ENCODE peak calls at places on chromosomes 4 and X, in eight cellular contexts. One of them, this sample, is unnamed.

GRCh38 chrX:48467331-48467761 is 2.7 kb downstream of the SLC38A5 start:
- DNase-seq in psoas muscle: no peak
- DNase-seq in upper lobe of right lung: no peak
- DNase-seq in fibroblast of mammary gland: no peak
- DNase-seq in choroid plexus epithelial cell: no peak
- DNase-seq in astrocyte of the cerebellum: no peak
- DNase-seq in RWPE1: no peak
- DNase-seq in GM20000: no peak
- DNase-seq in this sample: no peak

GRCh38 chr4:140094701-140095420 is 59.1 kb downstream of the MAML3 start:
- DNase-seq in GM20000: no peak
- DNase-seq in psoas muscle: peak; percentile 61
- DNase-seq in RWPE1: no peak
- DNase-seq in fibroblast of mammary gland: no peak
- DNase-seq in astrocyte of the cerebellum: no peak
- DNase-seq in upper lobe of right lung: peak; percentile 85
- DNase-seq in choroid plexus epithelial cell: no peak
- DNase-seq in this sample: peak; percentile 27

GRCh38 chr4:32768664-32769389 is 2048.7 kb downstream of the PCDH7 start:
- DNase-seq in upper lobe of right lung: no peak
- DNase-seq in fibroblast of mammary gland: no peak
- DNase-seq in RWPE1: no peak
- DNase-seq in choroid plexus epithelial cell: no peak
- DNase-seq in astrocyte of the cerebellum: no peak
- DNase-seq in GM20000: no peak
- DNase-seq in psoas muscle: no peak
- DNase-seq in this sample: no peak

GRCh38 chr4:38243385-38244053 is 283.3 kb downstream of the PTTG2 start:
- DNase-seq in astrocyte of the cerebellum: no peak
- DNase-seq in GM20000: no peak
- DNase-seq in fibroblast of mammary gland: no peak
- DNase-seq in upper lobe of right lung: no peak
- DNase-seq in RWPE1: no peak
- DNase-seq in psoas muscle: no peak
- DNase-seq in choroid plexus epithelial cell: peak; percentile 26
- DNase-seq in this sample: no peak

GRCh38 chrX:134794692-134795091 is 136.4 kb upstream of the PLAC1 start:
- DNase-seq in psoas muscle: no peak
- DNase-seq in astrocyte of the cerebellum: no peak
- DNase-seq in GM20000: no peak
- DNase-seq in fibroblast of mammary gland: peak; percentile 24
- DNase-seq in RWPE1: no peak
- DNase-seq in upper lobe of right lung: no peak
- DNase-seq in choroid plexus epithelial cell: no peak
- DNase-seq in this sample: no peak

GRCh38 chr4:99135541-99136173 is 8.4 kb downstream of the ADH4 start:
- DNase-seq in GM20000: no peak
- DNase-seq in astrocyte of the cerebellum: no peak
- DNase-seq in psoas muscle: no peak
- DNase-seq in RWPE1: no peak
- DNase-seq in fibroblast of mammary gland: no peak
- DNase-seq in choroid plexus epithelial cell: no peak
- DNase-seq in upper lobe of right lung: no peak
- DNase-seq in this sample: no peak

GRCh38 chr4:142353149-142353738 is 492.9 kb downstream of the INPP4B start:
- DNase-seq in astrocyte of the cerebellum: peak; percentile 72
- DNase-seq in RWPE1: peak; percentile 36
- DNase-seq in psoas muscle: no peak
- DNase-seq in choroid plexus epithelial cell: peak; percentile 86
- DNase-seq in GM20000: peak; percentile 6
- DNase-seq in upper lobe of right lung: no peak
- DNase-seq in fibroblast of mammary gland: peak; percentile 83
- DNase-seq in this sample: no peak

GRCh38 chrX:47661539-47661938 is 2.6 kb upstream of the UXT start:
- DNase-seq in RWPE1: no peak
- DNase-seq in psoas muscle: no peak
- DNase-seq in GM20000: no peak
- DNase-seq in choroid plexus epithelial cell: no peak
- DNase-seq in fibroblast of mammary gland: no peak
- DNase-seq in upper lobe of right lung: no peak
- DNase-seq in astrocyte of the cerebellum: no peak
- DNase-seq in this sample: no peak

GRCh38 chr4:153447175-153447887 is 18.8 kb upstream of the TMEM131L start:
- DNase-seq in choroid plexus epithelial cell: peak; percentile 92
- DNase-seq in GM20000: no peak
- DNase-seq in RWPE1: no peak
- DNase-seq in astrocyte of the cerebellum: no peak
- DNase-seq in upper lobe of right lung: no peak
- DNase-seq in fibroblast of mammary gland: peak; percentile 87
- DNase-seq in psoas muscle: no peak
- DNase-seq in this sample: no peak

GRCh38 chrX:15413101-15413500 is 28.9 kb upstream of the VEGFD start:
- DNase-seq in RWPE1: no peak
- DNase-seq in psoas muscle: no peak
- DNase-seq in upper lobe of right lung: no peak
- DNase-seq in GM20000: no peak
- DNase-seq in astrocyte of the cerebellum: no peak
- DNase-seq in choroid plexus epithelial cell: no peak
- DNase-seq in fibroblast of mammary gland: no peak
- DNase-seq in this sample: no peak
- TF ChIP-seq CTCF in RWPE1: no peak
- TF ChIP-seq CTCF in psoas muscle: no peak
- TF ChIP-seq CTCF in upper lobe of right lung: no peak
- TF ChIP-seq CTCF in GM20000: no peak
- TF ChIP-seq CTCF in astrocyte of the cerebellum: no peak
- TF ChIP-seq CTCF in choroid plexus epithelial cell: no peak
- TF ChIP-seq CTCF in fibroblast of mammary gland: no peak
- TF ChIP-seq CTCF in this sample: no peak

GRCh38 chr4:10105920-10106319 is 10.7 kb downstream of the WDR1 start:
- DNase-seq in astrocyte of the cerebellum: no peak
- DNase-seq in psoas muscle: no peak
- DNase-seq in choroid plexus epithelial cell: no peak
- DNase-seq in fibroblast of mammary gland: no peak
- DNase-seq in upper lobe of right lung: no peak
- DNase-seq in RWPE1: no peak
- DNase-seq in GM20000: no peak
- DNase-seq in this sample: no peak
- TF ChIP-seq CTCF in astrocyte of the cerebellum: no peak
- TF ChIP-seq CTCF in psoas muscle: no peak
- TF ChIP-seq CTCF in choroid plexus epithelial cell: no peak
- TF ChIP-seq CTCF in fibroblast of mammary gland: no peak
- TF ChIP-seq CTCF in upper lobe of right lung: no peak
- TF ChIP-seq CTCF in RWPE1: no peak
- TF ChIP-seq CTCF in GM20000: no peak
- TF ChIP-seq CTCF in this sample: no peak

GRCh38 chr4:42636591-42636990 is 20.3 kb downstream of the ATP8A1 start:
- DNase-seq in psoas muscle: no peak
- DNase-seq in GM20000: no peak
- DNase-seq in RWPE1: no peak
- DNase-seq in fibroblast of mammary gland: no peak
- DNase-seq in astrocyte of the cerebellum: no peak
- DNase-seq in choroid plexus epithelial cell: no peak
- DNase-seq in upper lobe of right lung: no peak
- DNase-seq in this sample: no peak
- TF ChIP-seq CTCF in psoas muscle: no peak
- TF ChIP-seq CTCF in GM20000: no peak
- TF ChIP-seq CTCF in RWPE1: no peak
- TF ChIP-seq CTCF in fibroblast of mammary gland: no peak
- TF ChIP-seq CTCF in astrocyte of the cerebellum: no peak
- TF ChIP-seq CTCF in choroid plexus epithelial cell: no peak
- TF ChIP-seq CTCF in upper lobe of right lung: no peak
- TF ChIP-seq CTCF in this sample: no peak

GRCh38 chrX:15072880-15073279 is 197.0 kb downstream of the ASB9 start:
- DNase-seq in GM20000: peak; percentile 2
- DNase-seq in fibroblast of mammary gland: no peak
- DNase-seq in astrocyte of the cerebellum: no peak
- DNase-seq in psoas muscle: no peak
- DNase-seq in choroid plexus epithelial cell: no peak
- DNase-seq in RWPE1: no peak
- DNase-seq in upper lobe of right lung: no peak
- DNase-seq in this sample: no peak

GRCh38 chrX:15072259-15072658 is 197.6 kb downstream of the ASB9 start:
- DNase-seq in astrocyte of the cerebellum: no peak
- DNase-seq in fibroblast of mammary gland: no peak
- DNase-seq in choroid plexus epithelial cell: no peak
- DNase-seq in upper lobe of right lung: no peak
- DNase-seq in RWPE1: no peak
- DNase-seq in psoas muscle: no peak
- DNase-seq in GM20000: no peak
- DNase-seq in this sample: no peak

DNA sequence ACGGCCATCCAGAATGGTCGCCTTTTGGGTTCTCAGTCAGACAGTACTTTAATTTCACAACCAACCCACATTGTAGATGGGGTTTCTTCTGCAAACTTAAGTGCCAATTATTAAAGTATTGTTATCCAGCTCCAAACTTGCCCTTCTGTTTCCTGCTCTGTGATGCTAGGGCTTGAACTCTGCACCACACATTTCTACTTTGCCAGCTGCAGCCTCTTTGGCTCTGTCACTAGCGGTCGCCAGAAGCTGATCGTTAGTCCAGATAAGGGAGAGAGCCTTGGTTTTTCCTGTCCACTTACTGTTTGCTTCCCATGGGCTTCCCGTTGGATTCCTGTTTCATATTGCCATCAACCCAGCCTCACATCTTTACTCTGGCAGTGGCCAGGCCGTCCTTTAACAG is 196.6 kb downstream of the ASB9 start:
- DNase-seq in psoas muscle: no peak
- DNase-seq in astrocyte of the cerebellum: no peak
- DNase-seq in upper lobe of right lung: no peak
- DNase-seq in RWPE1: no peak
- DNase-seq in fibroblast of mammary gland: no peak
- DNase-seq in GM20000: no peak
- DNase-seq in choroid plexus epithelial cell: no peak
- DNase-seq in this sample: no peak
- TF ChIP-seq CTCF in psoas muscle: no peak
- TF ChIP-seq CTCF in astrocyte of the cerebellum: no peak
- TF ChIP-seq CTCF in upper lobe of right lung: no peak
- TF ChIP-seq CTCF in RWPE1: no peak
- TF ChIP-seq CTCF in fibroblast of mammary gland: no peak
- TF ChIP-seq CTCF in GM20000: no peak
- TF ChIP-seq CTCF in choroid plexus epithelial cell: no peak
- TF ChIP-seq CTCF in this sample: no peak

GRCh38 chr4:138891610-138892009 is 124.0 kb upstream of the NOCT start:
- DNase-seq in fibroblast of mammary gland: no peak
- DNase-seq in RWPE1: no peak
- DNase-seq in GM20000: no peak
- DNase-seq in astrocyte of the cerebellum: no peak
- DNase-seq in upper lobe of right lung: no peak
- DNase-seq in psoas muscle: no peak
- DNase-seq in choroid plexus epithelial cell: no peak
- DNase-seq in this sample: no peak
- TF ChIP-seq CTCF in fibroblast of mammary gland: no peak
- TF ChIP-seq CTCF in RWPE1: no peak
- TF ChIP-seq CTCF in GM20000: no peak
- TF ChIP-seq CTCF in astrocyte of the cerebellum: no peak
- TF ChIP-seq CTCF in upper lobe of right lung: no peak
- TF ChIP-seq CTCF in psoas muscle: no peak
- TF ChIP-seq CTCF in choroid plexus epithelial cell: no peak
- TF ChIP-seq CTCF in this sample: no peak

GRCh38 chrX:150205011-150205410 is 158.1 kb upstream of the MAMLD1 start:
- DNase-seq in fibroblast of mammary gland: peak; percentile 74
- DNase-seq in astrocyte of the cerebellum: no peak
- DNase-seq in choroid plexus epithelial cell: peak; percentile 81
- DNase-seq in psoas muscle: no peak
- DNase-seq in RWPE1: no peak
- DNase-seq in upper lobe of right lung: no peak
- DNase-seq in GM20000: no peak
- DNase-seq in this sample: no peak
- TF ChIP-seq CTCF in fibroblast of mammary gland: peak; percentile 4
- TF ChIP-seq CTCF in astrocyte of the cerebellum: no peak
- TF ChIP-seq CTCF in choroid plexus epithelial cell: peak; percentile 29
- TF ChIP-seq CTCF in psoas muscle: no peak
- TF ChIP-seq CTCF in RWPE1: no peak
- TF ChIP-seq CTCF in upper lobe of right lung: peak; percentile 5
- TF ChIP-seq CTCF in GM20000: no peak
- TF ChIP-seq CTCF in this sample: no peak

GRCh38 chrX:17359500-17359899 is 15.5 kb upstream of the NHS start:
- DNase-seq in GM20000: no peak
- DNase-seq in astrocyte of the cerebellum: peak; percentile 31
- DNase-seq in psoas muscle: no peak
- DNase-seq in upper lobe of right lung: no peak
- DNase-seq in RWPE1: no peak
- DNase-seq in choroid plexus epithelial cell: peak; percentile 3
- DNase-seq in fibroblast of mammary gland: peak; percentile 47
- DNase-seq in this sample: no peak

GRCh38 chrX:17355976-17356375 is 19.0 kb upstream of the NHS start:
- DNase-seq in RWPE1: no peak
- DNase-seq in astrocyte of the cerebellum: no peak
- DNase-seq in choroid plexus epithelial cell: no peak
- DNase-seq in psoas muscle: no peak
- DNase-seq in fibroblast of mammary gland: no peak
- DNase-seq in GM20000: no peak
- DNase-seq in upper lobe of right lung: no peak
- DNase-seq in this sample: no peak

DNA sequence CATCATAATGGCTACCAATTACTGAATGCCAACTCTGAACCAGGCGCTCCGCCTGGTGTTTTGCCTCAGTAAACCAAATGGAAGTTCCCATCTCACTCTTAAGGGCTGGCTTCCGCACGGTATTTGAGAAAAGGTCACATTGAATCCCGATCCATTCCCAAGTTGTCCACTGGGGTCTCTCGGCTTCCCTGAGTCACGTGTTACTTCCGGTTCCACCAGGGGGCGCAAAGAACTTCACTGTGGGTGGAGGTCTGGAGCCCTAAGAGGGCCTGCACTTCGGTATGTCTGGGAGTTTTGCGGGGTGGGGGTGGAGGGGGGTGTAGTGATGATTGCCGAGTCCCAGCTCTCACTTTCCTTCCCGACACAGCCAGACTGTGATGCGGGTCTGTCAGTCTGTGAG is 13.4 kb upstream of the NHS start:
- DNase-seq in GM20000: no peak
- DNase-seq in psoas muscle: no peak
- DNase-seq in choroid plexus epithelial cell: peak; percentile 2
- DNase-seq in upper lobe of right lung: no peak
- DNase-seq in RWPE1: no peak
- DNase-seq in fibroblast of mammary gland: peak; percentile 5
- DNase-seq in astrocyte of the cerebellum: no peak
- DNase-seq in this sample: no peak
- TF ChIP-seq CTCF in GM20000: no peak
- TF ChIP-seq CTCF in psoas muscle: no peak
- TF ChIP-seq CTCF in choroid plexus epithelial cell: peak; percentile 39
- TF ChIP-seq CTCF in upper lobe of right lung: no peak
- TF ChIP-seq CTCF in RWPE1: no peak
- TF ChIP-seq CTCF in fibroblast of mammary gland: peak; percentile 29
- TF ChIP-seq CTCF in astrocyte of the cerebellum: peak; percentile 20
- TF ChIP-seq CTCF in this sample: no peak